ENCODE peak calls at places on chromosome 19, in four cellular contexts. F is lower leg skin, K is progenitor cell of endocrine pancreas, O is fibroblast of pulmonary artery. G is an unnamed sample.

GRCh38 chr19:47232422-47233211 is 1.6 kb upstream of the BBC3 start:
- DNase-seq in O (peak; percentile 61), F (no peak), K (no peak), G (peak; percentile 72)

GRCh38 chr19:46221981-46222610 is 7.4 kb upstream of the IGFL1 start:
- DNase-seq in K (no peak), F (peak; percentile 82), O (peak; percentile 55), G (no peak)

GRCh38 chr19:48094129-48094842 is 16.3 kb downstream of the PLA2G4C start:
- DNase-seq in K (no peak), F (no peak), O (no peak), G (no peak)

GRCh38 chr19:32866564-32867265 is 2.9 kb downstream of the SLC7A9 start:
- DNase-seq in O (no peak), F (no peak), K (no peak), G (no peak)

GRCh38 chr19:47225746-47226425 is 5.1 kb downstream of the BBC3 start:
- DNase-seq in K (peak; percentile 86), O (peak; percentile 89), F (peak; percentile 80), G (no peak)

GRCh38 chr19:48513289-48514122 is 1.9 kb upstream of the LMTK3 start:
- DNase-seq in O (peak; percentile 72), K (peak; percentile 47), F (peak; percentile 38), G (no peak)

GRCh38 chr19:38513762-38514167 is 80.3 kb downstream of the RYR1 start:
- DNase-seq in K (no peak), O (no peak), F (no peak), G (no peak)

GRCh38 chr19:6354098-6354674 is 7.1 kb upstream of the CLPP start:
- DNase-seq in K (no peak), F (no peak), O (peak; percentile 47), G (no peak)

GRCh38 chr19:6413291-6413690 is 11.3 kb downstream of the KHSRP start:
- DNase-seq in K (no peak), O (no peak), F (no peak), G (no peak)

GRCh38 chr19:13530720-13531119 is 24.4 kb upstream of the CACNA1A start:
- DNase-seq in O (no peak), K (no peak), F (no peak), G (no peak)

DNA sequence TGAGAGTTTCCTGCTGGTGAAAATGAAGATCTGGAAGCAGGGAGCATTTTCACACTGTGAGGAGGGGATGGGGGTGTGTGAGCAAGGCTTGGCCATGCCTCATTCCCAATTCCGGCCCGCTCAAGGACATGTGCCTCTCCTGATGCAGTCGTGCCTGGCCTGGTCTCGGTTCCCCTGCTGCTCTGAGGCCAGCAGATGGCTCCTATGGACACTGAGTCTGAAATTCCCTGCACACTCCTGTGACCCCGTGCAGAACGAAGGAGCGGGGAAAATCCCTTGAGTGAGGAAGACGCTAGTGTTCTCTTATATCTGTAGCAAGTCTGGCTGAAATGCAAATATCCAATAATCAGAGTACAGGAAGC is 363 bp upstream of the ZNF763 start:
- DNase-seq in K (no peak), F (no peak), O (no peak), G (no peak)
- TF ChIP-seq CTCF in K (no peak), F (no peak), O (peak; percentile 23), G (no peak)

GRCh38 chr19:2089001-2089711 is 7.0 kb downstream of the MOB3A start:
- DNase-seq in K (no peak), F (no peak), O (peak; percentile 24), G (no peak)
- TF ChIP-seq CTCF in K (no peak), F (no peak), O (no peak), G (no peak)

DNA sequence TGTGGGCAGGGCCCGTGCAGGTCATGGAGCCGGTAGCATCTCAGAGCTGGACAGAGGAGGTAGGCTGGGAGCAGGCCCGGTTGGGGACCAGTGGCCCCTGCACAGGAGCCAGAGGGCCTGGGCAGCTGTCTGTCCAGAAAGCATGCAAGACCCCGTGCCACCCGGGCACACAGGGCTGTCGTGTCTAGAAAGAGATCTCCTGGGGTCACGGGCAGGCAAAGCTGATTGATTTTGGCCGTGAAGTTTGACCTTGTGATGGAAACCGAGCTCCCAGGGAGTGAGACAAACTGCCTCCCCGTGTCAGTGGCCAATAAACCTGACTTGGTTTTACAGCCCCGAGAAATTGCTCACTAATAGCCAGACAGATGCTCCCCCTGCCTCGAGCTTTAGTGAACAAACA is 98.8 kb downstream of the KDM4B start:
- DNase-seq in F (no peak), K (no peak), O (no peak), G (no peak)
- TF ChIP-seq CTCF in F (no peak), K (no peak), O (no peak), G (no peak)

GRCh38 chr19:2428027-2428690 is 773 bp upstream of the TIMM13 start:
- DNase-seq in K (no peak), F (peak; percentile 23), O (no peak), G (no peak)

GRCh38 chr19:2428756-2429711 is 1.6 kb upstream of the TIMM13 start:
- DNase-seq in F (no peak), O (no peak), K (no peak), G (no peak)

GRCh38 chr19:2426661-2427322 is 594 bp downstream of the TIMM13 start:
- DNase-seq in O (peak; percentile 37), K (peak; percentile 35), F (no peak), G (no peak)

GRCh38 chr19:2425622-2426581 is 1.5 kb downstream of the TIMM13 start:
- DNase-seq in O (no peak), F (no peak), K (no peak), G (no peak)

DNA sequence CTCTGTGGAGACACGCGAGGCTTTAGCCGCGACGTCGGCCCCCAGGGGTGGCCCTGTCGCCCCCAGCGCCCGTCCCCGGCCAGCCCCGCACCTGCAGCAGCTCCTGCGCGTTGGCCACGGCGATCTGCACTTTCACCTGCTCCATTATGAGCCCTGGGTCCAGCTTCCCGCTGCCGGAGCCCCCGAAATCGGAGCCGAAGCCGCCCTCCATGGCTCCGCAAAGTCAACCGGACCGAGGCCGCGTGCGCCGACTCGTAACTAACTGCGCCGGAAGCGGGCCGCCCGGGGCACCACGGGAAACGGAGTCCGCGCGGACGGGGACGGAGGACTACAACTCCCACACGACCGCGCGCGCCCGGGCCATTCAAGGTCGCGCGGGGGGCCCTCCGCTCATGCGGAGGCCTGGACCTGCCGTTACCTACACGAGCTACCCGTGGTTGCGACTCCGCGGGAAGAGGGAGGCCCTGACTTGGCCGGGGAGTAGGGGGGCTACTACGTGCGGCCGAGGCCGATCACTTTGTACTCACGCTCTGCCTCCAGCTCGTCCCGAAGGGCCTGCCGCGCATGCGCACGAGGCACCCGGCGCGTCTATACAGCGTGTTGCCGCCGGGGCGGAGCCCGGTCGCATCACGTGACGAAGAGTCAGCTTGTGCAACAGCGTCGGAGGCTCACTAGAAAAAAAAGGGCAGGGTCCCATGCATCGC is at the start of gene TIMM13:
- DNase-seq in K (peak; percentile 95), F (peak; percentile 96), O (peak; percentile 97), G (peak; percentile 85)
- TF ChIP-seq CTCF in K (no peak), F (no peak), O (no peak), G (no peak)

GRCh38 chr19:17580470-17581000 is 25.1 kb downstream of the COLGALT1 start:
- DNase-seq in F (no peak), O (no peak), K (no peak), G (no peak)

GRCh38 chr19:17584132-17584531 is 28.7 kb downstream of the COLGALT1 start:
- DNase-seq in O (no peak), F (no peak), K (no peak), G (no peak)

GRCh38 chr19:17579523-17580244 is 24.2 kb downstream of the COLGALT1 start:
- DNase-seq in K (no peak), O (peak; percentile 67), F (peak; percentile 70), G (no peak)

GRCh38 chr19:17581211-17581874 is 25.9 kb downstream of the COLGALT1 start:
- DNase-seq in O (no peak), F (no peak), K (no peak), G (no peak)

GRCh38 chr19:17582613-17583012 is 27.2 kb downstream of the COLGALT1 start:
- DNase-seq in F (no peak), O (no peak), K (no peak), G (no peak)
- TF ChIP-seq CTCF in F (no peak), O (no peak), K (no peak), G (no peak)

DNA sequence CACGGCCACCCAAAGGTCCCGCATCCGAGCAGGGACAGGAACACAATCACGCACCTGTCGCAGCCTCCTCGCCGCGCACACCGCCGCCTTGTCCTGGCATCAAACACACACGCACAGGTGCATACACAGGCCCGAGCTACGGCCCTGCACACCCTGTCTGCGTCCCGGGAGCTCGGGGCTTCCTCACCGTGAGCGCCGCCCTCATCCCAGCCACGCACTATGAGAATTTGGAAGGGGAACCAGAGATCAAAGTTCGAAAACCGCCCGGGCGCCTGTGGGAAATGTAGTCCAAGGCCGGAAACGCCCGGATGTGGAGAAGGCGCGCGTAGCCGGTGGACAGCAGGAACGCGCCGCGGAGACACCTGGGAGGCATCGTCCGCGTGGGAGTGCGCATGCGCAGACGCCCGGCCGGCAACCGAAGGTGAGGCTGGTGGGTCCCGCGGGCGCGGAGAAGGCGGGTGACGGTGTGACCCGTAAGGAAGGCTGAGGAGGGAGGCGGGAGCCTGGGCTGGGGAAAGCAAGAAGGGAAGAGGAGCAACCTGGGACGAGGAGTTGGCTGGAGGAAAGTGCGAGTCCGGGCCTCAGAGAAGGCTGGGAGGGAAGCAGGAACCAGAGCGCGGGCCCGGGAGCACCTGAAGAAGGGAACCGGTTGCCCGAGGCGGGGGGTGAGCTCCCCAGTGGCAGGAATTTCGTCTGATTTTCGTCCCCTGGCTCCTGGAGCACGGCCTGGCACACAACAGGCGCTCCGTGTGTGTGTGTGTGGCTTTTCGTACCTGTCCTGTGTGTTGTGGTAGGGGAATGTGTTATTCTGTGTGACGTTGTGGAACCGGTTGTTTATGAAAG is at the start of gene ZNF567:
- DNase-seq in K (peak; percentile 99), F (peak; percentile 98), O (peak; percentile 96), G (peak; percentile 77)
- TF ChIP-seq CTCF in K (peak; percentile 31), F (no peak), O (no peak), G (no peak)

GRCh38 chr19:41304706-41305483 is 5.1 kb upstream of the CCDC97 start:
- DNase-seq in K (no peak), O (no peak), F (no peak), G (no peak)
- TF ChIP-seq CTCF in K (no peak), O (no peak), F (no peak), G (no peak)

DNA sequence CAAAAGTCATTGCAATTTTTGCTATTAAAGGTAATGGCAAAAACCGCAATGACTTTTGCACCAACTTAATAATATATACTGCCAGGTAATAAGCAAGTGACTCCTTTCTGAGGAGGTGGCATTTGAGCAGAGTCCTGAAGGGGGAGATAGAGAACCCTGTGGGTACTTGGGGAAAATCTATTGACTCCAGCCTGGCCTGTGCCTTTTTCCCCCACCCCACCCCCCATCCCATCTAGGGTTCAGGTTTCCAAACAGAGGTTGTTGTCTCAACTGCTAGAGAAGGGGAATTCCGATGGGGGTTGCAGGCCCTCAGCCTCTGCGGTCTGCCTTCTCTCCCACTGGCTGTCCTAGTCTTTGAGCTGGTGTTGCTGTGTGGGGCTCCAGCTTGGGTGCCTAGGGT is 11.5 kb downstream of the S1PR2 start:
- DNase-seq in O (peak; percentile 49), F (no peak), K (no peak), G (no peak)
- TF ChIP-seq CTCF in O (peak; percentile 56), F (no peak), K (peak; percentile 43), G (peak; percentile 66)

DNA sequence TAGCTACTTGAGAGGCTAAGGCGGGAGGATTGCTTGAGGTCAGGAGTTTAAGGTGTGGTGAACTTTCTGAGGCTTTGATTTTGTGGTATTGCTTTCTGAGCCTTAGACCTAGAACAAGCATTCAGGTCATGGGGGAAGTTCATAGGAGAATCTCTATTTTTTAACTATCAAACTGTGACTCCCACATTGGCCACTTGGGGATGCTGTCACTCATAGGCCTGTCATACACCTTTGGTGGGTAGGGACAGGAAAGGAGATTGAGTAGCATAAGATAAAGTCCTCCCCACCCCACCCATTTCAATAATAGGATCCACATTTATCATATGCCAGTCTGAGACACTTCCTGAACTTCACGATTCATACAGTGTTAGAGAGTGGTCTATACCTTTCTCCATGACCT is 41.9 kb upstream of the PSG2 start:
- DNase-seq in K (no peak), O (no peak), F (no peak), G (no peak)
- TF ChIP-seq CTCF in K (no peak), O (no peak), F (no peak), G (no peak)